ENCODE peak calls at places on chromosomes 4 and X, in ten cellular contexts. H is spleen, S is body of pancreas, P is IMR-90, Y is adrenal gland, Q is ovary, V is uterus, J is A549, L is Peyer's patch, W is right lobe of liver. N is an unnamed sample.

GRCh38 chrX:2819345-2820130 is 9.2 kb upstream of the GYG2 start:
- DNase-seq in P (peak; percentile 39), J (peak; percentile 45), Y (no peak), S (no peak), W (no peak), V (no peak), L (no peak), H (no peak), Q (no peak), N (no peak)

GRCh38 chr4:152073738-152074137 is 312.9 kb upstream of the GATB start:
- DNase-seq in P (peak; percentile 38), Y (peak; percentile 85), J (no peak), L (no peak), W (no peak), H (no peak), V (no peak), Q (no peak), S (no peak), N (no peak)

GRCh38 chrX:50971390-50971789 is 60.9 kb downstream of the BMP15 start:
- DNase-seq in S (no peak), V (no peak), W (no peak), Y (peak; percentile 20), Q (no peak), H (no peak), P (no peak), L (no peak), J (no peak), N (no peak)

GRCh38 chr4:97185233-97185632 is 958.0 kb downstream of the STPG2 start:
- DNase-seq in P (no peak), S (no peak), Y (no peak), J (no peak), W (no peak), Q (no peak), H (no peak), L (no peak), V (no peak), N (no peak)

GRCh38 chr4:60042941-60043340 is 1157.2 kb upstream of the ADGRL3 start:
- DNase-seq in H (no peak), W (no peak), P (no peak), V (no peak), L (no peak), J (no peak), Y (no peak), S (no peak), Q (no peak), N (no peak)

GRCh38 chr4:153488719-153489384 is 22.7 kb downstream of the TMEM131L start:
- DNase-seq in H (peak; percentile 86), W (no peak), L (peak; percentile 52), Y (no peak), S (no peak), Q (no peak), J (no peak), V (no peak), P (no peak), N (no peak)

GRCh38 chr4:113446019-113446418 is 315.5 kb downstream of the CAMK2D start:
- DNase-seq in W (no peak), S (no peak), V (no peak), H (no peak), L (no peak), Q (no peak), J (peak; percentile 44), Y (no peak), P (peak; percentile 92), N (no peak)

GRCh38 chrX:29466441-29466840 is 748.9 kb upstream of the MAGEB2 start:
- DNase-seq in W (no peak), Q (no peak), Y (no peak), J (no peak), V (no peak), L (no peak), H (no peak), P (no peak), S (no peak), N (no peak)

GRCh38 chr4:173492315-173492714 is 37.7 kb downstream of the HAND2 start:
- DNase-seq in P (no peak), H (no peak), L (no peak), Q (no peak), J (no peak), V (no peak), W (no peak), S (no peak), Y (no peak), N (no peak)

GRCh38 chr4:101888472-101888871 is 97.9 kb downstream of the BANK1 start:
- DNase-seq in L (no peak), J (no peak), S (no peak), V (no peak), Q (no peak), P (no peak), H (no peak), W (no peak), Y (no peak), N (no peak)

GRCh38 chrX:47960400-47960799 is 43.4 kb downstream of the ZNF182 start:
- DNase-seq in Q (no peak), J (no peak), Y (no peak), H (no peak), W (no peak), L (no peak), P (no peak), V (no peak), S (no peak), N (no peak)

GRCh38 chr4:181951265-181951664 is 291.9 kb upstream of the TENM3 start:
- DNase-seq in H (no peak), P (no peak), V (no peak), Q (no peak), S (no peak), L (no peak), J (no peak), Y (no peak), W (no peak), N (no peak)

GRCh38 chrX:2682582-2683177 is 8.4 kb upstream of the CD99 start:
- DNase-seq in W (no peak), Y (no peak), P (peak; percentile 33), L (no peak), Q (no peak), S (no peak), V (no peak), J (no peak), H (no peak), N (no peak)

GRCh38 chr4:164396439-164396838 is 357.5 kb upstream of the SMIM31 start:
- DNase-seq in P (no peak), J (no peak), L (no peak), W (no peak), Q (no peak), H (no peak), S (no peak), V (no peak), Y (no peak), N (no peak)

GRCh38 chr4:144621681-144622080 is 24.3 kb upstream of the HHIP start:
- DNase-seq in S (no peak), P (no peak), J (no peak), W (no peak), Q (no peak), L (no peak), H (no peak), V (no peak), Y (no peak), N (no peak)
- H3K27ac ChIP-seq in S (no peak overlapping the region), P (no peak overlapping the region), J (no peak overlapping the region), W (no peak overlapping the region), Q (no peak overlapping the region), L (no peak overlapping the region), H (no peak overlapping the region), V (no peak overlapping the region), Y (no peak overlapping the region), N (no peak overlapping the region)

GRCh38 chr4:1621996-1622637 is 62.0 kb downstream of the FAM53A start:
- DNase-seq in Q (no peak), V (no peak), Y (no peak), J (no peak), H (peak; percentile 56), W (no peak), S (no peak), L (no peak), P (no peak), N (no peak)
- TF ChIP-seq POLR2A in Q (no peak), V (no peak), Y (no peak), J (no peak), H (no peak), W (no peak), S (no peak), L (no peak), P (no peak), N (no peak)

GRCh38 chr4:70315928-70316327 is 18.9 kb upstream of the CABS1 start:
- DNase-seq in V (no peak), W (no peak), Q (no peak), P (no peak), S (no peak), H (no peak), Y (no peak), J (no peak), L (no peak), N (no peak)
- H3K27ac ChIP-seq in V (no peak overlapping the region), W (no peak overlapping the region), Q (no peak overlapping the region), P (no peak overlapping the region), S (no peak overlapping the region), H (no peak overlapping the region), Y (no peak overlapping the region), J (no peak overlapping the region), L (no peak overlapping the region), N (no peak overlapping the region)

GRCh38 chrX:136491832-136492231 is 4.1 kb downstream of the BRS3 start:
- DNase-seq in J (no peak), V (no peak), P (no peak), S (no peak), H (no peak), L (no peak), W (no peak), Y (no peak), Q (no peak), N (no peak)

GRCh38 chrX:136495043-136495442 is 2.3 kb upstream of the HTATSF1 start:
- DNase-seq in H (no peak), P (no peak), Y (no peak), S (no peak), V (no peak), J (no peak), L (no peak), Q (no peak), W (no peak), N (no peak)

GRCh38 chrX:136497556-136498048 is at the start of gene HTATSF1:
- DNase-seq in J (no peak), V (no peak), S (no peak), W (no peak), H (peak; percentile 88), Q (no peak), Y (no peak), P (no peak), L (no peak), N (no peak)

GRCh38 chrX:136496359-136496767 is 1.0 kb upstream of the HTATSF1 start:
- DNase-seq in Q (no peak), Y (no peak), S (no peak), V (no peak), J (no peak), W (no peak), L (no peak), P (no peak), H (no peak), N (no peak)

GRCh38 chrX:136496768-136497555 is 430 bp upstream of the HTATSF1 start:
- DNase-seq in L (peak; percentile 86), W (peak; percentile 79), S (peak; percentile 80), V (peak; percentile 86), H (peak; percentile 95), P (peak; percentile 79), Q (peak; percentile 83), J (peak; percentile 92), Y (peak; percentile 87), N (peak; percentile 65)
- TF ChIP-seq POLR2A in L (no peak), W (peak; percentile 20), S (peak; percentile 42), V (peak; percentile 32), H (peak; percentile 3), P (peak; percentile 57), Q (peak; percentile 45), J (peak; percentile 28), Y (peak; percentile 35), N (peak; percentile 28)

N was measured in tibial nerve.